ENCODE peak calls at places on chromosome 11, in four cellular contexts. One of them, this sample, is unnamed.

GRCh38 chr11:96337541-96338530 is 5.2 kb downstream of the MAML2 start:
- DNase-seq in HepG2: no peak
- DNase-seq in HCT116: no peak
- DNase-seq in SK-N-SH: no peak
- DNase-seq in this sample: peak; percentile 73

GRCh38 chr11:8234910-8235309 is 28.8 kb downstream of the LMO1 start:
- DNase-seq in SK-N-SH: no peak
- DNase-seq in HCT116: no peak
- DNase-seq in HepG2: no peak
- DNase-seq in this sample: no peak

GRCh38 chr11:9379046-9379445 is 5.4 kb upstream of the IPO7 start:
- DNase-seq in HepG2: no peak
- DNase-seq in SK-N-SH: no peak
- DNase-seq in HCT116: no peak
- DNase-seq in this sample: no peak

GRCh38 chr11:130937051-130937450 is 20.8 kb upstream of the SNX19 start:
- DNase-seq in HepG2: no peak
- DNase-seq in HCT116: no peak
- DNase-seq in SK-N-SH: no peak
- DNase-seq in this sample: no peak

GRCh38 chr11:32983506-32983905 is 32.2 kb upstream of the DEPDC7 start:
- DNase-seq in SK-N-SH: no peak
- DNase-seq in HepG2: no peak
- DNase-seq in HCT116: no peak
- DNase-seq in this sample: no peak

GRCh38 chr11:2093575-2094353 is 45.4 kb downstream of the IGF2 start:
- DNase-seq in HepG2: no peak
- DNase-seq in SK-N-SH: no peak
- DNase-seq in HCT116: no peak
- DNase-seq in this sample: no peak

GRCh38 chr11:70445605-70446004 is 47.3 kb downstream of the CTTN start:
- DNase-seq in HepG2: no peak
- DNase-seq in SK-N-SH: no peak
- DNase-seq in HCT116: no peak
- DNase-seq in this sample: no peak

GRCh38 chr11:3184732-3185347 is 19.7 kb upstream of the OSBPL5 start:
- DNase-seq in SK-N-SH: no peak
- DNase-seq in HepG2: no peak
- DNase-seq in HCT116: no peak
- DNase-seq in this sample: no peak

GRCh38 chr11:2794947-2795346 is 90.6 kb downstream of the CDKN1C start:
- DNase-seq in HCT116: no peak
- DNase-seq in SK-N-SH: no peak
- DNase-seq in HepG2: no peak
- DNase-seq in this sample: no peak

GRCh38 chr11:68938816-68939582 is 35.3 kb downstream of the IGHMBP2 start:
- DNase-seq in HepG2: no peak
- DNase-seq in SK-N-SH: no peak
- DNase-seq in HCT116: no peak
- DNase-seq in this sample: no peak
- TF ChIP-seq ELF1 in HepG2: no peak
- TF ChIP-seq ELF1 in SK-N-SH: no peak
- TF ChIP-seq ELF1 in HCT116: no peak
- TF ChIP-seq ELF1 in this sample: no peak

GRCh38 chr11:111408789-111409727 is 30.0 kb upstream of the POU2AF1 start:
- DNase-seq in HCT116: no peak
- DNase-seq in HepG2: no peak
- DNase-seq in SK-N-SH: no peak
- DNase-seq in this sample: no peak
- TF ChIP-seq ELF1 in HCT116: no peak
- TF ChIP-seq ELF1 in HepG2: no peak
- TF ChIP-seq ELF1 in SK-N-SH: no peak
- TF ChIP-seq ELF1 in this sample: no peak

GRCh38 chr11:83092488-83093384 is 21.0 kb upstream of the RAB30 start:
- DNase-seq in HCT116: peak; percentile 51
- DNase-seq in HepG2: peak; percentile 98
- DNase-seq in SK-N-SH: peak; percentile 61
- DNase-seq in this sample: no peak
- TF ChIP-seq ELF1 in HCT116: no peak
- TF ChIP-seq ELF1 in HepG2: peak; percentile 42
- TF ChIP-seq ELF1 in SK-N-SH: no peak
- TF ChIP-seq ELF1 in this sample: no peak

DNA sequence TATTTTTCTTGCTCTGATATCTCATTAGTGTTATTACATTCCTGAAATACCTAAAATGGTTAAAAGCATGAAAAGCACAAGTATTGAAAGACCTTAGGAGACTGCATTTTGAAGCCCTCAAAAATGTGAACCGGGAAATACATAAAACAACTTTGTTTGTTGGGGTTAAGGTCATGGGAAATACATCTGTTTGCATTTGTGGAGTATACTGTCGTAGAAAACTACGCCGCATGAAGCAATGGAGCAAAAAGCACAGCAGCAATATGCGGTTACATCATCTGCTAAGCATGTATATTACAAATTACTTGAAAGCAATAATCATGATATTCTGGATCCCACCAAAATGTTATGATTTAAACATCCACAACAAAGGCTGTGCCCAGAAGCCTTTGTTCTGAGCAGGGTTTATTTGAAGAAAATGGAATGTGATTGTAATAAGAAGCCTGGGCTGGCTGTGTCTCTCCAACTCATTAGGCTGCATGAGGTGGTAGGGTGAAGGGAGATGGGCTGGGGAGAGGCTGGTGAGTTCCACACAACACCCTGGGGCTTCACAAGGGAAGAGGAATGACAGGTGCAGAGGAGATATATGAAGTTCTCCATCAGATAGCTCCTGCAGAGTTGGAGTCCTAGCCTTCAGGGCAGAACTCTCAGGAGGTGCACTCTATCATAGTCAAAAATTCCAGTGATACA is 64.7 kb upstream of the LIN7C start:
- DNase-seq in HCT116: no peak
- DNase-seq in HepG2: no peak
- DNase-seq in SK-N-SH: peak; percentile 7
- DNase-seq in this sample: no peak
- TF ChIP-seq ELF1 in HCT116: no peak
- TF ChIP-seq ELF1 in HepG2: no peak
- TF ChIP-seq ELF1 in SK-N-SH: no peak
- TF ChIP-seq ELF1 in this sample: no peak

DNA sequence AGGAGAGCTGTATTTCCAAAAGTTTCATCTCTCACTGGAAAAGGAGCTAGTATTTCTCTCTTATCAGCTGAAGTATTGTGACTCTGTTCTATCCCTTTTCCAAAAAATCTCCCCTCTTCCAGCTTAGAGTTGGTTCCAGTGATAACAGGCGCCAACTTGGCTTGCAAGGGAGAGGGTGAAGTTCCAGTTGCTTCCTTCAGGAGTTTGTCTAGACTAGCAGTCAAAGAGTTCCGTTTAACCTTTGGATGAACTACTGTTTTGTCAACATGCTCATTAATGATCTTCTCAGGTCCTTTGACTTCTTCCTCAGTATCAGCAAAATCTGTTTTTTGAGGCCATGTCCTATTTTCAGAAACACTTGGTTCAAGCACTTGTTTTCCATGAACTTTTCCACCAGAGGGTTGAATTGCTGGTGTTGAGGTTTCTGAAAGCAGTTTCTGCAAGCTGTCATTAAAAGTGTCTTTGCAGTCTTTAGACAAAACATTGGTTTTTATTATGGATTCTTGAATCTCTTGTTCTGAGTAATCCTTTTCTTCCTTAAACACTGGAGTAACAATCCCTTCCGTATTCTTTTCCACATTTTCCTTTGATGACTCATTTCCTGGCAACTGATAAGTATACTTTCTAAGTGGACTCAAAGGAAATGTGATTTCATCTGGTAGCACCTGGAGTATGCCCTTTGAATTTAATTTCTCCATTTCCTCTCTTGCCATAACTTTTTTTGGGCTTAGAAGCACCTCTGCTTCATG is 39.7 kb upstream of the CCDC89 start:
- DNase-seq in HepG2: no peak
- DNase-seq in HCT116: peak; percentile 72
- DNase-seq in SK-N-SH: no peak
- DNase-seq in this sample: no peak
- TF ChIP-seq ELF1 in HepG2: no peak
- TF ChIP-seq ELF1 in HCT116: peak; percentile 62
- TF ChIP-seq ELF1 in SK-N-SH: peak; percentile 86
- TF ChIP-seq ELF1 in this sample: no peak